ENCODE peak calls at places on chromosomes 11 and 22, in four cellular contexts. One of them, this sample, is unnamed.
A peak's percentile ranks its signal among the peaks of the same experiment; 100 is the strongest.

GRCh38 chr22:40310081-40310770 is 36.1 kb upstream of the ADSL start:
- DNase-seq in K562: no peak
- DNase-seq in HepG2: no peak
- DNase-seq in H1: no peak
- DNase-seq in this sample: no peak

GRCh38 chr11:28621648-28622215 is 513.5 kb downstream of the METTL15 start:
- DNase-seq in K562: no peak
- DNase-seq in HepG2: no peak
- DNase-seq in H1: no peak
- DNase-seq in this sample: no peak

GRCh38 chr11:63985812-63986155 is 454 bp upstream of the OTUB1 start:
- DNase-seq in K562: no peak
- DNase-seq in HepG2: no peak
- DNase-seq in H1: no peak
- DNase-seq in this sample: no peak

GRCh38 chr22:46125311-46125710 is 25.0 kb upstream of the PPARA start:
- DNase-seq in K562: no peak
- DNase-seq in HepG2: no peak
- DNase-seq in H1: no peak
- DNase-seq in this sample: no peak

GRCh38 chr11:2089536-2090165 is 49.5 kb downstream of the IGF2 start:
- DNase-seq in K562: peak; percentile 96
- DNase-seq in HepG2: peak; percentile 54
- DNase-seq in H1: no peak
- DNase-seq in this sample: peak; percentile 73

GRCh38 chr11:90288207-90288821 is 65.5 kb upstream of the CHORDC1 start:
- DNase-seq in K562: peak; percentile 24
- DNase-seq in HepG2: peak; percentile 33
- DNase-seq in H1: no peak
- DNase-seq in this sample: peak; percentile 16

GRCh38 chr22:32622004-32622761 is 147.6 kb downstream of the FBXO7 start:
- DNase-seq in K562: no peak
- DNase-seq in HepG2: peak; percentile 89
- DNase-seq in H1: peak; percentile 21
- DNase-seq in this sample: no peak

GRCh38 chr11:122676638-122677037 is 21.1 kb downstream of the UBASH3B start:
- DNase-seq in K562: no peak
- DNase-seq in HepG2: peak; percentile 80
- DNase-seq in H1: no peak
- DNase-seq in this sample: peak; percentile 48

GRCh38 chr11:85595285-85595884 is 31.8 kb downstream of the DLG2 start:
- DNase-seq in K562: peak; percentile 34
- DNase-seq in HepG2: peak; percentile 38
- DNase-seq in H1: no peak
- DNase-seq in this sample: peak; percentile 46

GRCh38 chr22:49678137-49678841 is 149.4 kb downstream of the BRD1 start:
- DNase-seq in K562: no peak
- DNase-seq in HepG2: no peak
- DNase-seq in H1: no peak
- DNase-seq in this sample: no peak

GRCh38 chr11:111612211-111612610 is 10.0 kb downstream of the SIK2 start:
- DNase-seq in K562: no peak
- DNase-seq in HepG2: no peak
- DNase-seq in H1: no peak
- DNase-seq in this sample: no peak

GRCh38 chr11:12019337-12019736 is 10.9 kb upstream of the DKK3 start:
- DNase-seq in K562: no peak
- DNase-seq in HepG2: peak; percentile 62
- DNase-seq in H1: no peak
- DNase-seq in this sample: no peak

GRCh38 chr22:50425179-50425916 is 49.5 kb downstream of the SBF1 start:
- DNase-seq in K562: no peak
- DNase-seq in HepG2: no peak
- DNase-seq in H1: no peak
- DNase-seq in this sample: no peak

GRCh38 chr11:10351768-10352641 is 47.1 kb downstream of the ADM start:
- DNase-seq in K562: no peak
- DNase-seq in HepG2: peak; percentile 89
- DNase-seq in H1: peak; percentile 98
- DNase-seq in this sample: no peak

GRCh38 chr11:129320485-129320884 is 55.2 kb upstream of the BARX2 start:
- DNase-seq in K562: no peak
- DNase-seq in HepG2: peak; percentile 36
- DNase-seq in H1: no peak
- DNase-seq in this sample: no peak
- TF ChIP-seq FOSL1 in K562: no peak
- TF ChIP-seq FOSL1 in HepG2: no peak
- TF ChIP-seq FOSL1 in H1: no peak
- TF ChIP-seq FOSL1 in this sample: peak; percentile 27

GRCh38 chr22:19791243-19791642 is 30.7 kb downstream of the TBX1 start:
- DNase-seq in K562: no peak
- DNase-seq in HepG2: no peak
- DNase-seq in H1: no peak
- DNase-seq in this sample: no peak
- H3K9me3 ChIP-seq in K562: peaks cover 2% of the 10 kb centered on the region
- H3K9me3 ChIP-seq in HepG2: no peaks in the 10 kb centered on the region
- H3K9me3 ChIP-seq in H1: no peaks in the 10 kb centered on the region
- H3K9me3 ChIP-seq in this sample: peaks cover 5% of the 10 kb centered on the region

GRCh38 chr11:95338430-95338991 is 107.5 kb upstream of the SESN3 start:
- DNase-seq in K562: no peak
- DNase-seq in HepG2: no peak
- DNase-seq in H1: no peak
- DNase-seq in this sample: no peak

GRCh38 chr11:95335989-95336388 is 105.0 kb upstream of the SESN3 start:
- DNase-seq in K562: no peak
- DNase-seq in HepG2: no peak
- DNase-seq in H1: no peak
- DNase-seq in this sample: no peak

GRCh38 chr11:95339554-95339953 is 108.6 kb upstream of the SESN3 start:
- DNase-seq in K562: no peak
- DNase-seq in HepG2: no peak
- DNase-seq in H1: no peak
- DNase-seq in this sample: no peak

GRCh38 chr11:95337972-95338429 is 107.0 kb upstream of the SESN3 start:
- DNase-seq in K562: no peak
- DNase-seq in HepG2: no peak
- DNase-seq in H1: no peak
- DNase-seq in this sample: no peak

DNA sequence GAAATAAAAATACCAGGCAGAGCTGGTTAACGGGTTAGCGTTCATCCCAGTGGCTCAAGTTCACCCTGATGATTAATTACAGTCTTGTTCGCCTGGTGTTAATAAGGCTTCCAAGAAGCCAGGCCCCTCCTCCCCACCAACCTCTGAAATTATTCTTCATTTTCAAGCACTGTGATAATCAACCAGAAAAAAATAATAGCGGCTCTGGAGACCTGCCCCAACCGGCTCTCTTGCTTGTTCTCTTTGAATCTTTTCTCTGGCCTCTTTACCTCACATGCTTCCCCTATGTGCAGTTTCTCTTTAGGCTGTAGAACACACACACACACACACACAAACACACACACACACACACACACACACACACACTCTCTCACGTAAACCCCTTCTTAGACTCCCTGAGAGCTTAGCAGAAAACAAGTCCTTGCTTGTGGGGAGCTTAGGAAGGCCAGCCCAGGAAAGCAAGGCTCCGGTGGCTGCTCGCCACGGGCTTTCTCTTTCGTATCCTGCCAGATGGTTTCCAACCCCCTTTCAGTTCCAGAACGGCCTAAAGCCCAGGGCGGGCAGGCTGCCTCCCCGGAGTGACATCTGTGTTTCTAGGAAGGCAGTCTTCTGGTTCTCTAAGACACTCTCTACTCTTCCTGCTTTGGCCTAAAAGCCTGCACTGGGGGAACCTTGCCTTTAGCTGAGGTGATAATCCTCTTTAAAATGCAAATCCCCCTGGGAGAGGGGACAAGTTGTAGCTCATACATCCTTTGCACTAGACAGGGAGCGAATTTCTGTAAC is 106.4 kb upstream of the SESN3 start:
- DNase-seq in K562: no peak
- DNase-seq in HepG2: no peak
- DNase-seq in H1: no peak
- DNase-seq in this sample: no peak
- TF ChIP-seq FOSL1 in K562: no peak
- TF ChIP-seq FOSL1 in HepG2: no peak
- TF ChIP-seq FOSL1 in H1: no peak
- TF ChIP-seq FOSL1 in this sample: no peak

DNA sequence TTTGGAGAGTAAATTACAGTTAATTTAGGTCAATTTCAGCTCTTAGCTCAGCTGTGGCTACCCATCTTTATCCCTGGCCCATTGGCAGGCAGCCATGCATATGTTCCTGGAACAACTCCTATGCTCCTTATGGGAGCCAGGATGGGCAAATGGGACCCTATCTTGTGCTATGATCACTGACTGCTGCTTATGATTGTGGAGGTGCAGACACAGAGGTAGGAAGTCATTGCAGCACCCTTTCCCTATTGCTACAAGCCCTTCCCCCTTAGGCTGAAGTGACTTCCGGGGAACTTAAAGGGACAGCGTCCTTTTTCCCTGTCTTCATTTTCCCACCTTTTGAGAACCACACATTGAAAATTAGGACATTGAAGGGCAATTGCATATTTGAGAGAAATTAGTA is 112.7 kb downstream of the FCHSD2 start:
- DNase-seq in K562: no peak
- DNase-seq in HepG2: no peak
- DNase-seq in H1: no peak
- DNase-seq in this sample: no peak
- H3K9me3 ChIP-seq in K562: peaks cover 2% of the 10 kb centered on the region
- H3K9me3 ChIP-seq in HepG2: peaks cover 35% of the 10 kb centered on the region
- H3K9me3 ChIP-seq in H1: peaks cover 7% of the 10 kb centered on the region
- H3K9me3 ChIP-seq in this sample: no peaks in the 10 kb centered on the region

DNA sequence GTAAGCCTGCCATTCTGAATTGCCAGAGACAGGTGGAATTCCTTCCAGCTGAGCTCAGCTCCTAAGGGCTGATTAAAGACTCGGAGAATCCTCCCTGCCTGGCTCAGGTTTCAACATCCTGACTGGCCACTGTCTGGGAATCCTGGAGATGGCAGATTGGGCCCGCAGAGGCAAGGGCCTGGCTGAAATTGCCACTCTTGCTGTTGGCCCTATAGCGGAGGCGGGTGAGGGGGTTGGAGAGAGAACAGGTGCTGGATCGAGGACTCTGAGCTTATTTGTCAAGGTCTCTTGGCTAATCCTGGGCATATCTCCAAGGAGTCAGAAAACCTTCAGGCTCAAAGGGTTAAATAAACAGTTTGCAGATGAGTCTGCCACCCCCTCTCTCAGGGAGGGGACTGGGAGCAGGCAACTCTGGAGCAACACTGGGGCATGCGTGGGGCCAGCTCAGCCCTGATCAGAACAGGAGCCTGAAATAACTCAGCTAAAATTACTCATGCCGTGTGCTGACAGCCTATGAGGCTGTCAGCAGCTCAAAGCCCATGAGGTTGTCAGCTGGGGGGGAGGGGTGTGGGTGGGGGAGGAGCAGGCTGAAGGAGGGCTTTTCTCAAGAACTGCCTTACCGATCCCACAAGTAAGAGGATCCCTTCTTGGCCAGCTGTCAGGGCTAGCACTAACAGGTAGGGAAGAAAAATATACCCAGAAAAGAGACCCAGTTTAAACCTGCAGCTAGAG is 14.7 kb upstream of the MFRP start:
- DNase-seq in K562: peak; percentile 67
- DNase-seq in HepG2: peak; percentile 38
- DNase-seq in H1: no peak
- DNase-seq in this sample: peak; percentile 79
- TF ChIP-seq FOSL1 in K562: peak; percentile 66
- TF ChIP-seq FOSL1 in HepG2: no peak
- TF ChIP-seq FOSL1 in H1: no peak
- TF ChIP-seq FOSL1 in this sample: peak; percentile 22

GRCh38 chr11:106302416-106302815 is 225.0 kb downstream of the AASDHPPT start:
- DNase-seq in K562: no peak
- DNase-seq in HepG2: no peak
- DNase-seq in H1: no peak
- DNase-seq in this sample: no peak
- H3K9me3 ChIP-seq in K562: no peaks in the 10 kb centered on the region
- H3K9me3 ChIP-seq in HepG2: peaks cover 98% of the 10 kb centered on the region
- H3K9me3 ChIP-seq in H1: peaks cover 22% of the 10 kb centered on the region
- H3K9me3 ChIP-seq in this sample: no peaks in the 10 kb centered on the region

GRCh38 chr11:76665172-76665571 is 5.4 kb downstream of the LRRC32 start:
- DNase-seq in K562: no peak
- DNase-seq in HepG2: no peak
- DNase-seq in H1: no peak
- DNase-seq in this sample: no peak
- TF ChIP-seq FOSL1 in K562: no peak
- TF ChIP-seq FOSL1 in HepG2: no peak
- TF ChIP-seq FOSL1 in H1: no peak
- TF ChIP-seq FOSL1 in this sample: no peak

DNA sequence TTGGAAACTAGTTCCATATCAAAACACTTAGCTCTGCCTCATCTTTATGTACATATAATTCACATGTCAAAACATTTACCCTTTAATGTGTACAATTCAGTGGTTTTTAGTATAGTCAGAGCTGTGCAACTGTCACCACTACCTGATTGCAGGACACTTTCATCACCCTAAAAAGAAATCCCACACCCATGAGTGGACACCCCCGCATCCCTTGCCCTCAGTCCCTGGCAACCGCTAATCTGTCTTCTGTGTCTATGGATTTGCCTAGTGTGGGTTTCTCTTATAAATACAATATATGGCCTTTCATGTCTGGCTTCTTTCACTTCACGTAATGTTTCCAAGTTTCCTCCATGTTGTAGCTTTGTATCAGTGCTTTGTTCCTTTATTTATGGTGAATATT is 8.6 kb upstream of the EMID1 start:
- DNase-seq in K562: no peak
- DNase-seq in HepG2: no peak
- DNase-seq in H1: no peak
- DNase-seq in this sample: no peak
- H3K9me3 ChIP-seq in K562: peaks cover 2% of the 10 kb centered on the region
- H3K9me3 ChIP-seq in HepG2: no peaks in the 10 kb centered on the region
- H3K9me3 ChIP-seq in H1: no peaks in the 10 kb centered on the region
- H3K9me3 ChIP-seq in this sample: no peaks in the 10 kb centered on the region

DNA sequence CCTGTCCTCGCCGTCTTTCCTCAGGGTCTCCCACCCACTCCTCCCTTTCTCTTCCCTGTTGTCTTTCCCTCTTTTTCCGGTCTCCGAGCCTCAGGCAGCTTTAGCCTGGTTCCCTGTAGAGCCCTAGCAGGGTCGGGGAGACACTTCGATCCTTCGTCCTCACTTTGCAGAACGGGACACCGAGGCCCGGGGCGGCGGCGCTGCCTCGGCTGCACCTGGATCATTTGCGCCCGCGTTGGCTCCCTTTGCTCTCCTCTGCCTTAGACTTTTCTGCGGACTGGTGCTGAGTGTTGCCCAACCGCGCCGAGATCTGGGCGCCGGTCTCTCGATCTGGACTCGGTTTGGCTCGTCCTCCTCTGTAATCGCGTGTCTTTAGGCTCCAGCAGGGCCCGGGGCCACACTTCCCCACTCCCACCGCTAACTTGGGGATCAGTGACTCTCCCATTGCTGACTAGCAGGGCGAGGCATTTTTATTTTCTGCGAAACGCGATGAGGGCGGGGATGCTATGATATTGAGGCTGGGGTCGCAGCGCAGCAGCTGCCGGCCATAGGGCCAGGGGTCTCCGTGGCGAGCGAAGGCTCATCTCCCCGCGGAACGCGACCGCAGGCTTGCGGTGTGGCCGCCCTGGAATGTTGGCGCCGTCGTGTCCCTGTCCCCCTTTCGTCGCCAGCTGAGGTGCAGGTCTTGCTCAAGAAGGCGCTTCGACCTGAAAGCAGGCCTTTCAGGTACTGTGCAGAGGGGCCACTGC is 1.6 kb upstream of the E2F8 start:
- DNase-seq in K562: no peak
- DNase-seq in HepG2: no peak
- DNase-seq in H1: no peak
- DNase-seq in this sample: no peak
- TF ChIP-seq FOSL1 in K562: no peak
- TF ChIP-seq FOSL1 in HepG2: no peak
- TF ChIP-seq FOSL1 in H1: no peak
- TF ChIP-seq FOSL1 in this sample: no peak

GRCh38 chr11:65362320-65362931 is 7.9 kb downstream of the TIGD3 start:
- DNase-seq in K562: no peak
- DNase-seq in HepG2: no peak
- DNase-seq in H1: no peak
- DNase-seq in this sample: no peak
- H3K9me3 ChIP-seq in K562: no peaks in the 10 kb centered on the region
- H3K9me3 ChIP-seq in HepG2: no peaks in the 10 kb centered on the region
- H3K9me3 ChIP-seq in H1: no peaks in the 10 kb centered on the region
- H3K9me3 ChIP-seq in this sample: no peaks in the 10 kb centered on the region